ENCODE peak calls at places on chromosomes 3 and 15, in eight cellular contexts. W, L, P, F, M, Y, Q and K are unnamed samples.

GRCh38 chr3:156605686-156606605 is 51.0 kb upstream of the SSR3 start:
- DNase-seq in P (peak; percentile 73), Y (peak; percentile 82), W (peak; percentile 81), M (no peak), L (peak; percentile 25), Q (peak; percentile 55), F (no peak), K (peak; percentile 26)

GRCh38 chr3:18635215-18635614 is 210.1 kb upstream of the SATB1 start:
- DNase-seq in F (no peak), L (no peak), M (no peak), Q (no peak), Y (no peak), P (no peak), W (no peak), K (no peak)

GRCh38 chr3:10395671-10396070 is 74.8 kb upstream of the SEC13 start:
- DNase-seq in F (no peak), W (no peak), L (no peak), Q (no peak), P (no peak), Y (no peak), M (no peak), K (no peak)

GRCh38 chr3:35648347-35648746 is 9.0 kb downstream of the ARPP21 start:
- DNase-seq in Q (no peak), M (no peak), P (no peak), L (no peak), F (no peak), W (no peak), Y (peak; percentile 59), K (no peak)

GRCh38 chr15:25177955-25178801 is 223.4 kb downstream of the SNRPN start:
- DNase-seq in L (peak; percentile 7), P (no peak), Q (peak; percentile 6), M (no peak), W (no peak), Y (no peak), F (no peak), K (no peak)

GRCh38 chr3:187568171-187568570 is 102.0 kb downstream of the SST start:
- DNase-seq in Q (no peak), W (peak; percentile 14), Y (no peak), M (no peak), L (no peak), P (no peak), F (no peak), K (no peak)

GRCh38 chr3:76997733-76998132 is 42.2 kb upstream of the ROBO2 start:
- DNase-seq in P (peak; percentile 3), Y (peak; percentile 21), Q (no peak), L (no peak), F (no peak), W (peak; percentile 2), M (no peak), K (no peak)

GRCh38 chr3:100928638-100929428 is 64.4 kb downstream of the ABI3BP start:
- DNase-seq in F (no peak), W (peak; percentile 72), Y (peak; percentile 80), P (peak; percentile 15), Q (no peak), L (no peak), M (no peak), K (no peak)

GRCh38 chr3:47612178-47612577 is 33.5 kb upstream of the CSPG5 start:
- DNase-seq in P (peak; percentile 36), M (no peak), Y (peak; percentile 90), L (no peak), F (no peak), Q (no peak), W (peak; percentile 68), K (no peak)

GRCh38 chr3:51968883-51969674 is 1.8 kb upstream of the PCBP4 start:
- DNase-seq in F (no peak), Y (no peak), L (no peak), M (no peak), P (no peak), W (no peak), Q (no peak), K (no peak)

GRCh38 chr3:169668957-169669681 is 5.6 kb upstream of the MECOM start:
- DNase-seq in F (peak; percentile 97), W (peak; percentile 61), Y (peak; percentile 68), L (peak; percentile 83), P (peak; percentile 87), Q (peak; percentile 86), M (peak; percentile 55), K (peak; percentile 34)

GRCh38 chr3:6571448-6571847 is 289.5 kb upstream of the GRM7 start:
- DNase-seq in W (no peak), M (no peak), Q (no peak), L (no peak), F (no peak), P (no peak), Y (no peak), K (no peak)

GRCh38 chr15:77782691-77783090 is 150.0 kb upstream of the LINGO1 start:
- DNase-seq in Q (no peak), F (no peak), W (no peak), P (no peak), L (no peak), M (no peak), Y (no peak), K (no peak)

GRCh38 chr3:56320907-56321306 is 147.4 kb downstream of the ERC2 start:
- DNase-seq in Y (no peak), W (no peak), M (no peak), L (no peak), Q (no peak), P (no peak), F (no peak), K (no peak)

GRCh38 chr15:63715818-63716217 is 117.9 kb downstream of the HERC1 start:
- DNase-seq in L (no peak), W (peak; percentile 14), F (no peak), M (no peak), P (no peak), Q (no peak), Y (peak; percentile 47), K (no peak)

GRCh38 chr15:74305687-74306086 is 61.8 kb downstream of the CYP11A1 start:
- DNase-seq in W (no peak), L (no peak), Y (no peak), Q (no peak), P (no peak), M (no peak), F (no peak), K (no peak)

GRCh38 chr15:86645861-86646393 is 566.3 kb downstream of the AGBL1 start:
- DNase-seq in F (peak; percentile 71), Y (no peak), W (no peak), M (no peak), Q (no peak), P (no peak), L (no peak), K (no peak)